ENCODE peak calls at places on chromosomes 13 and 19, in six cellular contexts. One of them, this sample, is unnamed.

GRCh38 chr19:10104665-10105221 is 1.4 kb upstream of the PPAN start:
- DNase-seq in upper lobe of left lung: peak
- DNase-seq in tibial nerve: no peak
- DNase-seq in testis: no peak
- DNase-seq in suprapubic skin: no peak
- DNase-seq in heart left ventricle: no peak
- DNase-seq in this sample: peak

GRCh38 chr19:7928741-7929701 is 3.1 kb upstream of the CTXN1 start:
- DNase-seq in upper lobe of left lung: no peak
- DNase-seq in tibial nerve: peak
- DNase-seq in testis: no peak
- DNase-seq in suprapubic skin: peak
- DNase-seq in heart left ventricle: no peak
- DNase-seq in this sample: no peak

GRCh38 chr19:10686661-10687517 is 14.3 kb upstream of the QTRT1 start:
- DNase-seq in upper lobe of left lung: no peak
- DNase-seq in tibial nerve: no peak
- DNase-seq in testis: peak
- DNase-seq in suprapubic skin: no peak
- DNase-seq in heart left ventricle: peak
- DNase-seq in this sample: no peak

GRCh38 chr13:92694047-92694446 is 532.6 kb upstream of the GPC6 start:
- DNase-seq in upper lobe of left lung: no peak
- DNase-seq in tibial nerve: no peak
- DNase-seq in testis: no peak
- DNase-seq in suprapubic skin: no peak
- DNase-seq in heart left ventricle: no peak
- DNase-seq in this sample: no peak

GRCh38 chr19:50906217-50906616 is 5.0 kb downstream of the KLK4 start:
- DNase-seq in upper lobe of left lung: no peak
- DNase-seq in tibial nerve: no peak
- DNase-seq in testis: peak
- DNase-seq in suprapubic skin: no peak
- DNase-seq in heart left ventricle: no peak
- DNase-seq in this sample: no peak

GRCh38 chr19:38735257-38735686 is 9.0 kb downstream of the CAPN12 start:
- DNase-seq in upper lobe of left lung: no peak
- DNase-seq in tibial nerve: no peak
- DNase-seq in testis: no peak
- DNase-seq in suprapubic skin: no peak
- DNase-seq in heart left ventricle: peak
- DNase-seq in this sample: no peak

GRCh38 chr19:49210108-49210900 is 52.7 kb downstream of the TRPM4 start:
- DNase-seq in upper lobe of left lung: no peak
- DNase-seq in tibial nerve: peak
- DNase-seq in testis: peak
- DNase-seq in suprapubic skin: no peak
- DNase-seq in heart left ventricle: no peak
- DNase-seq in this sample: no peak

GRCh38 chr13:88761145-88761544 is 1090.0 kb downstream of the SLITRK5 start:
- DNase-seq in upper lobe of left lung: no peak
- DNase-seq in tibial nerve: no peak
- DNase-seq in testis: no peak
- DNase-seq in suprapubic skin: no peak
- DNase-seq in heart left ventricle: no peak
- DNase-seq in this sample: no peak

GRCh38 chr19:33767898-33768413 is 28.7 kb upstream of the KCTD15 start:
- DNase-seq in upper lobe of left lung: no peak
- DNase-seq in tibial nerve: no peak
- DNase-seq in testis: peak
- DNase-seq in suprapubic skin: no peak
- DNase-seq in heart left ventricle: no peak
- DNase-seq in this sample: no peak

GRCh38 chr19:39223703-39224279 is 19.7 kb upstream of the SYCN start:
- DNase-seq in upper lobe of left lung: no peak
- DNase-seq in tibial nerve: no peak
- DNase-seq in testis: no peak
- DNase-seq in suprapubic skin: no peak
- DNase-seq in heart left ventricle: no peak
- DNase-seq in this sample: no peak

GRCh38 chr19:49851456-49852259 is 699 bp downstream of the PTOV1 start:
- DNase-seq in upper lobe of left lung: no peak
- DNase-seq in tibial nerve: no peak
- DNase-seq in testis: peak
- DNase-seq in suprapubic skin: no peak
- DNase-seq in heart left ventricle: no peak
- DNase-seq in this sample: no peak

GRCh38 chr13:64688893-64689677 is 2541.1 kb downstream of the PCDH9 start:
- DNase-seq in upper lobe of left lung: no peak
- DNase-seq in tibial nerve: no peak
- DNase-seq in testis: no peak
- DNase-seq in suprapubic skin: no peak
- DNase-seq in heart left ventricle: no peak
- DNase-seq in this sample: no peak

GRCh38 chr19:41687419-41687818 is 651 bp downstream of the CEACAM7 start:
- DNase-seq in upper lobe of left lung: no peak
- DNase-seq in tibial nerve: no peak
- DNase-seq in testis: no peak
- DNase-seq in suprapubic skin: no peak
- DNase-seq in heart left ventricle: no peak
- DNase-seq in this sample: no peak

DNA sequence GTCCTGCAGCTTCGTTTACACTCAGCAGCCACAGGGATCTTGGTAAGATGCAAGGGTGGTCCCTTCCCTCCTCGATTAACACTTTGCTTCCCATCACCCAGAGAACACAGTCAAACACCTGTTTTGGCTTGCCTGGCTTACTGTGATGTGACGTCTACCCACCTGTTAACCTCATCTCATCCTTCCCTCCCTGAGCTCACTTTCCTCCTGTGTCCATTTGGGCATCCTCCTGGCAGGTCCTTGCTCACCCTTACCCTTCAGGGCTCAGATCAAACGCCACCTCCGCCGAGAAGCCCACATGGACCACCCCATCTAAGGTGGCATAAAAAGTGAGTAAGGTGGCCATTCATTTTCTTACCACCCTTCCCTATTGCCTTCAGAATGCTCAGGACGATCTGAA is 9.2 kb downstream of the FIZ1 start:
- DNase-seq in upper lobe of left lung: no peak
- DNase-seq in tibial nerve: no peak
- DNase-seq in testis: no peak
- DNase-seq in suprapubic skin: no peak
- DNase-seq in heart left ventricle: no peak
- DNase-seq in this sample: no peak
- TF ChIP-seq POLR2A in upper lobe of left lung: no peak
- TF ChIP-seq POLR2A in tibial nerve: no peak
- TF ChIP-seq POLR2A in testis: no peak
- TF ChIP-seq POLR2A in suprapubic skin: no peak
- TF ChIP-seq POLR2A in heart left ventricle: no peak
- TF ChIP-seq POLR2A in this sample: no peak

DNA sequence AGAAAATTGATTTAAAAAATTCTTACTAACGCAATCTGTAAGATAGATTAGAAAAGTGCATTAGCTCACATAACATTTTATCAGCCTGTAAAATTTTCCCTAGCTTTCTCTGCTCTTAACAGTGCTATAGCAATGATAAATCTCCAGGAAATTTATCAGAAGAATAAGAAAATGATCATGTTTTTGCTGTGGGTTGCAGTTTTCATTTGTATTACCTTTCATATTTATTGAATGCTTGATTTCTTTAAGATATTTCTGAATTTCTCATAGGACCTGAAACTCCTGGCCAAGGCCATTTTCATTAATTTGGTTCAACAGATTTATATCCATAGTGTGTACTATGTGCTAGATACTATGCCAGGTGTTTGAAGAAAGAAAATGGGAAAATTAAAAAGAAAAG is 130.3 kb upstream of the STARD13 start:
- DNase-seq in upper lobe of left lung: no peak
- DNase-seq in tibial nerve: no peak
- DNase-seq in testis: no peak
- DNase-seq in suprapubic skin: no peak
- DNase-seq in heart left ventricle: no peak
- DNase-seq in this sample: no peak
- H3K27ac ChIP-seq in upper lobe of left lung: no peak
- H3K27ac ChIP-seq in tibial nerve: no peak
- H3K27ac ChIP-seq in testis: no peak
- H3K27ac ChIP-seq in suprapubic skin: no peak
- H3K27ac ChIP-seq in heart left ventricle: no peak
- H3K27ac ChIP-seq in this sample: no peak

DNA sequence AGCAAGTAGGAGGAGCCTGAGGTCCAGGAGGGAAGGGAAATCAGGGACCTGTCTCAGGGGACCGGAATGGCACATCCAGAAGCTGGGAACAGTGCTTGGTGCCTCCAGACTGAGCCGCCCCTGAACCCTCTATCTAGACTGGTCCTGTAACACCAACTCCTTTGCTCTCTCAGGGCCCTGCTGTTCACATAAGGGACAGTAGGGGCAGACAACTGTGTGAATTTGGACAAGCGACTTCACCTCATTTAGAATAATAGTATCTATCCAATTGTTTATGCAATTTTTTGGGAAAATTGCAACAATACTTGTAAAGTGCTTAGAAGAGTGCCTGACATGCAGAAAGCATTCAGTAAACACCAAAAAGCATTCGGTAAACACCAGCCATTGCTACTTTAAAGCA is 14.0 kb downstream of the SYMPK start:
- DNase-seq in upper lobe of left lung: no peak
- DNase-seq in tibial nerve: no peak
- DNase-seq in testis: no peak
- DNase-seq in suprapubic skin: no peak
- DNase-seq in heart left ventricle: no peak
- DNase-seq in this sample: no peak
- TF ChIP-seq CTCF in upper lobe of left lung: no peak
- TF ChIP-seq CTCF in tibial nerve: no peak
- TF ChIP-seq CTCF in testis: no peak
- TF ChIP-seq CTCF in suprapubic skin: no peak
- TF ChIP-seq CTCF in heart left ventricle: no peak
- TF ChIP-seq CTCF in this sample: no peak

DNA sequence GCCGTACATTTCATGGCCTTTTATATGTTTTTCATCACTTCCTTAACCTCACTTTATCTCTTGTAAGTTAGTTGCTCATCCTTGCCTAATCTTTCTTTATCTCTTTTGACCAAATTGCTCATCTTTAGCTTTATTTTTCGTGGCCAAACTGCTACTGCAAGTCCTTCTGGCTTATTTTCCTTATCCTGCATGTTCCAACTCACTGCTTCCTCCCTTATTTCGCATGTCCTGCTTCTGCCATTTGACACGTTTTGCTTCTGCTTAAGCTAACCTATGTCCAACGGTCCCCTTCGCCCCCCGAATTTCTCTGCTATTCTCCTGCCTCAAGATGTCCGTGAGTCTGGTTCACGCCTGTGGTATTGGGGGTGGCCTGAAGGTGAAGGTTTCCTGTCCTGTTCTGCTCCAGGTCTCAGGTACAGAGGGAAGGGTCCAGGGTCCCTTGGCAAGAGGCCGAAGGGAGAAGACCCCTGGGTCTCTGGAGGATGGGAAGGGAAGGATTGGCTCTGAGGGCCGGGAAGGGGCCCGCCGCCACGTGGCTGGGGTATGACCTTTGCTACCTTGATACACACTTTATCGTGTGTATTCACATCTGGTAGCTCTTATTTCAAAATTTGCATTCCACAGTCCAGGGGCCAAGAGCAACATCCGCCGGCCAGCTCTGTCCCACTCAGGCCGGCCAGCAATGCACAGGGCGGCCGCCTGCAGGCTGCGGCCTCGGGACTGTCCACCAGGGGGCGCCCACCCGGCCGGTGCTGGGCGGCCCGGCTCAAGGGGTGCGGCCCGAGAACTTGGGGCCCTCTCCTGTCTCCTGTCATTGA is 2.9 kb upstream of the C19orf85 start:
- DNase-seq in upper lobe of left lung: peak
- DNase-seq in tibial nerve: peak
- DNase-seq in testis: peak
- DNase-seq in suprapubic skin: no peak
- DNase-seq in heart left ventricle: peak
- DNase-seq in this sample: no peak
- TF ChIP-seq POLR2A in upper lobe of left lung: no peak
- TF ChIP-seq POLR2A in tibial nerve: no peak
- TF ChIP-seq POLR2A in testis: no peak
- TF ChIP-seq POLR2A in suprapubic skin: no peak
- TF ChIP-seq POLR2A in heart left ventricle: no peak
- TF ChIP-seq POLR2A in this sample: no peak

DNA sequence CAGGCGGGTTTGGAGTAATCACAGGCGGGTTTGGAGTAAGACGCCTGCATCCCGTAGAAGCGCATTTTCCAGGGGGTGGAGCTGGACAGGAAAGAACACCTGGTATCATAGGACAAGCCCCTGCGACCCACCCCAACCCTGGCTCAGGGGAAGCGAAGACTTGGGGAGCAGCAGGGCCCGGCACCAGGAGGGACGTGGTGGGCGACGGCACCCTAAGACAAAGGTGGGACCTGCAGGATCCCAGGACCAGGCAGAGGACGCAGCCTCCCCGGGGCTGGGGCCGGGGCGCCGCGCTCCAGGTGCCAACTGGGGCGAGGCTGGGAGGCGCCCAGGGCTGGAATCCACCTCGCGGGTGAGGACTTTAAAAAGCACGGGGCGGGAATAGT is 520 bp downstream of the ZNF600 start:
- DNase-seq in upper lobe of left lung: no peak
- DNase-seq in tibial nerve: no peak
- DNase-seq in testis: no peak
- DNase-seq in suprapubic skin: no peak
- DNase-seq in heart left ventricle: no peak
- DNase-seq in this sample: no peak
- H3K27ac ChIP-seq in upper lobe of left lung: peak
- H3K27ac ChIP-seq in tibial nerve: peak
- H3K27ac ChIP-seq in testis: peak
- H3K27ac ChIP-seq in suprapubic skin: peak
- H3K27ac ChIP-seq in heart left ventricle: no peak
- H3K27ac ChIP-seq in this sample: peak

GRCh38 chr19:30690935-30691505 is 318.8 kb downstream of the ZNF536 start:
- DNase-seq in upper lobe of left lung: no peak
- DNase-seq in tibial nerve: no peak
- DNase-seq in testis: no peak
- DNase-seq in suprapubic skin: peak
- DNase-seq in heart left ventricle: no peak
- DNase-seq in this sample: no peak

GRCh38 chr19:30691767-30692516 is 319.8 kb downstream of the ZNF536 start:
- DNase-seq in upper lobe of left lung: no peak
- DNase-seq in tibial nerve: no peak
- DNase-seq in testis: no peak
- DNase-seq in suprapubic skin: peak
- DNase-seq in heart left ventricle: no peak
- DNase-seq in this sample: no peak

GRCh38 chr19:30689474-30689873 is 317.3 kb downstream of the ZNF536 start:
- DNase-seq in upper lobe of left lung: no peak
- DNase-seq in tibial nerve: no peak
- DNase-seq in testis: no peak
- DNase-seq in suprapubic skin: peak
- DNase-seq in heart left ventricle: no peak
- DNase-seq in this sample: no peak

GRCh38 chr19:30688696-30689095 is 316.5 kb downstream of the ZNF536 start:
- DNase-seq in upper lobe of left lung: no peak
- DNase-seq in tibial nerve: no peak
- DNase-seq in testis: no peak
- DNase-seq in suprapubic skin: peak
- DNase-seq in heart left ventricle: no peak
- DNase-seq in this sample: no peak

DNA sequence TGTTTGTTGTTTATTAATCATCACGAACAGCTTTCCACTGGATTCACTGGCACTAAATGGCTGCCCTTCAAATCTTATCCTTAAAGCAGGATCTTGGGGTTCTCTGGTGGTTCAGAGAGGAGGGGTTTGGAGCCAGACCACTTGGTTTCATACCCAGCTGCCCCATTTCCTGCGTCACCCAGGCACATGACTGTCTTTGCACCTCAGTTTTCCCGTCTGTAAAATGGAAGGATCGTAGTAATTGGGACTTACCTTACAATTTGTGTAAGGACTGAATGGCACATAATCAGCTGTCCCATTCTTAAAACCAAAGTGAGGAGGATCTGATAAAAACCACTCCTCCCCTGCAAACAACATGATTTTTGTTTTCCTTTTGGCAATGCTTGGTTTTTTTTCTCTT is 318.3 kb downstream of the ZNF536 start:
- DNase-seq in upper lobe of left lung: no peak
- DNase-seq in tibial nerve: no peak
- DNase-seq in testis: no peak
- DNase-seq in suprapubic skin: no peak
- DNase-seq in heart left ventricle: no peak
- DNase-seq in this sample: no peak
- TF ChIP-seq CTCF in upper lobe of left lung: no peak
- TF ChIP-seq CTCF in tibial nerve: no peak
- TF ChIP-seq CTCF in testis: no peak
- TF ChIP-seq CTCF in suprapubic skin: no peak
- TF ChIP-seq CTCF in heart left ventricle: no peak
- TF ChIP-seq CTCF in this sample: no peak

This sample was measured in vagina.